ENCODE peak calls at places on chromosome 10, in four cellular contexts. P is SK-N-SH, R is GM12878, T is H1. V is an unnamed sample.

GRCh38 chr10:71294091-71294561 is 24.9 kb upstream of the SLC29A3 start:
- DNase-seq in P (no peak), R (no peak), T (no peak), V (no peak)

GRCh38 chr10:2262878-2263277 is 525.6 kb upstream of the ADARB2 start:
- DNase-seq in P (no peak), T (no peak), R (no peak), V (no peak)

GRCh38 chr10:37535459-37536246 is 321.8 kb downstream of the ZNF248 start:
- DNase-seq in T (no peak), R (no peak), P (no peak), V (peak)

GRCh38 chr10:12768156-12768731 is 233.3 kb downstream of the CCDC3 start:
- DNase-seq in R (no peak), T (no peak), P (no peak), V (no peak)

GRCh38 chr10:59135275-59135674 is 41.2 kb upstream of the PHYHIPL start:
- DNase-seq in R (no peak), T (no peak), P (no peak), V (peak)

GRCh38 chr10:4450169-4450568 is 375.8 kb upstream of the AKR1E2 start:
- DNase-seq in P (no peak), T (no peak), R (no peak), V (no peak)

GRCh38 chr10:17758200-17758599 is 6.2 kb downstream of the TMEM236 start:
- DNase-seq in P (no peak), R (no peak), T (no peak), V (no peak)

GRCh38 chr10:71220689-71221540 is 8.5 kb downstream of the UNC5B start:
- DNase-seq in R (no peak), P (no peak), T (no peak), V (no peak)

GRCh38 chr10:48195803-48196202 is 78.7 kb downstream of the FRMPD2 start:
- DNase-seq in T (no peak), R (no peak), P (no peak), V (no peak)
- TF ChIP-seq TCF12 in T (no peak), R (no peak), P (no peak), V (no peak)

DNA sequence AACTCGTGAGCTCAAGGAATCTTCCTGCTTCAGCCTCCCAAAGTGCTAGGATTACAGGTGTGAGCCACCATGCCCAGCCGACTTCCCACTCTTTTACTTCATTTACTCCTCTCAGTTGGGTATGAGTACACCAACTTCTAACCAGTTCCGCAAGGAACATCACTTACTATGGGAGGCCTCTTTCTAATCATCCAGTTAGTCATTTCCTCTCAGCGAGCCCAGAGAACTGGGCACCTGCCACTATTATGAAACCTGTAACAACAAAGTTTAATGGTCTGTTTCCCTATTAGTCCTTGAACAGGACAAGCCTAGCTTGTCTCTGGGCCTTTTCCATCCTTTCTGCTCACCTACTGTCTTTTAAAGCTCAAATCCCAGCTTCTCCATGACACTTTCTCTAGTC is 88.8 kb downstream of the DNMBP start:
- DNase-seq in R (no peak), T (no peak), P (no peak), V (no peak)
- TF ChIP-seq TCF12 in R (no peak), T (no peak), P (peak), V (no peak)

GRCh38 chr10:131814567-131815290 is 86.1 kb upstream of the PPP2R2D start:
- DNase-seq in T (no peak), R (no peak), P (no peak), V (peak)
- TF ChIP-seq TCF12 in T (no peak), R (no peak), P (no peak), V (no peak)

GRCh38 chr10:102175415-102175814 is 23.2 kb downstream of the NOLC1 start:
- DNase-seq in T (no peak), P (no peak), R (no peak), V (no peak)
- TF ChIP-seq TCF12 in T (no peak), P (no peak), R (no peak), V (no peak)

GRCh38 chr10:43781480-43782361 is 133.0 kb upstream of the ZNF32 start:
- DNase-seq in R (peak), T (no peak), P (peak), V (peak)
- TF ChIP-seq TCF12 in R (no peak), T (no peak), P (no peak), V (no peak)

GRCh38 chr10:68871105-68871711 is 29.9 kb upstream of the DDX50 start:
- DNase-seq in P (no peak), T (no peak), R (no peak), V (peak)

GRCh38 chr10:68871731-68872342 is 29.3 kb upstream of the DDX50 start:
- DNase-seq in T (no peak), R (no peak), P (peak), V (peak)

GRCh38 chr10:68870061-68870460 is 31.1 kb upstream of the DDX50 start:
- DNase-seq in T (no peak), P (no peak), R (no peak), V (no peak)

GRCh38 chr10:68869623-68870022 is 31.5 kb upstream of the DDX50 start:
- DNase-seq in P (no peak), T (no peak), R (no peak), V (no peak)

DNA sequence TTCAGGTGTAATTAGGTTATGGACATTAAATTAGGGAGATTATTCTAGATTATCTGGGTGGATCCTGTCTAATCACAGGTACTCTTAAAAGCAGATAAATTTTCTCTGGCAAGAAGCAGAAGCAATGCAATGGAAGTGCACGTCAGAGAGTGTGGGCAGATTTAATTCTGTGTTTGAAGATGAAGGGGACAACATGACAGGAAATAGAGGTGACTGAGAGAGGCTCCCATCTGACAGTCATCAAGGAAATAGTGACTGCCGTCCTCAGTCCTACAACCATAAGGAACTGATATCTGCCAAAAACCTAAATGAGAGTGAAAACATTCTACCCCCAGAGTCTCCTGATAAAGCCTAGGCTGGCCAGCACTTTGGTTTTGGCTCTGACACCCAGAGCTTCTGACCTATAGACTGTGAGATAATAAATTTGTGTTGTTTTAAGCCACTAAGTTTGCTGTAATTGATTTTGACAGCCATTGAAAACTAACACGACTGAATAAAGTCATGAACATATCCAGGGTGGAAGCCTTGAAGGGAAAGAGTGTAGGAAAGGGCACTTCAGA is 30.5 kb upstream of the DDX50 start:
- DNase-seq in T (no peak), P (no peak), R (no peak), V (no peak)
- TF ChIP-seq TCF12 in T (no peak), P (no peak), R (no peak), V (no peak)

DNA sequence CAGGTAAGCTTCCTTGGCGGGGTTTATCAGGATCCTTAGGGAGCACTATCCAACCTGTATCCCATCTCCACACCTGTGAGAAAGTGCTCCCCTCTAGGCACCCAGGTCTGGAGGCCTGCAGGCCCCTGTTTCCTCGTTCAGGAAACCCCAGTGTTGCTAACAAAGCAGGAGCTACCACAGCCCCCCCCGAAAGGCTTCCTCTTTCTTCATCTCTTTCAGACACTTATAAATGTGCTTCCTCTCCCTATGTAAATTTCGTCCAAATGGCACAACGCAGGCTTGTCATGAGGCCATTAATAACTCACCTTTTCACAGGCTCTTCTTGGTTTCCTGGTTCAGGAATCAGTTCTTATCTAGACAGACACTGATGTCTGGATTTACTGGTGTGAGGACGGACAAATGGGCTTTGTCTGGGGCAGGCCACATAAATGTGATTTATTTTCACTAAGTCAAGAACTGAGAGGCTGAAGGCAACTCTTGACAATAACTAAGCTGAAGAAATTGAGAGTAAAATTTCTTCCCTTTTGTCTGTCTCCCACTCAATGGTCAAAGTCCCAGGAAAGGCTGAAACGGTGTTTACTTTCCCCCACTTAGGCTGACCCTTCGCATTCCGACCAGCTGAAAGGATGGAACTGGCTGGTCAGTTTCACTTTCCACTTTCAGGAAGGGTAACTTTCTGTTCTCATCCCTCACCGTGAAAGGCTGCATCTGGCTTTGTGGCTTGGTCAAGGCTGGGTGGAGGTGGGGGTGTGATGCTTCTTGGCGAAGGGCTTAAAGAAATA is 46.8 kb downstream of the PIK3AP1 start:
- DNase-seq in R (peak), P (no peak), T (no peak), V (peak)
- TF ChIP-seq TCF12 in R (peak), P (no peak), T (no peak), V (no peak)

GRCh38 chr10:86331861-86332260 is 34.7 kb downstream of the GRID1 start:
- DNase-seq in P (no peak), T (no peak), R (no peak), V (no peak)

GRCh38 chr10:86333813-86334514 is 32.6 kb downstream of the GRID1 start:
- DNase-seq in T (no peak), P (no peak), R (no peak), V (no peak)

GRCh38 chr10:86329896-86330680 is 36.5 kb downstream of the GRID1 start:
- DNase-seq in R (no peak), P (no peak), T (no peak), V (no peak)

GRCh38 chr10:86329093-86329710 is 37.4 kb downstream of the GRID1 start:
- DNase-seq in R (no peak), T (no peak), P (peak), V (no peak)

GRCh38 chr10:86330778-86331763 is 35.5 kb downstream of the GRID1 start:
- DNase-seq in T (no peak), R (no peak), P (no peak), V (no peak)
- TF ChIP-seq TCF12 in T (no peak), R (no peak), P (no peak), V (no peak)

GRCh38 chr10:125859128-125859817 is 21.8 kb downstream of the DHX32 start:
- DNase-seq in P (no peak), R (no peak), T (no peak), V (no peak)

GRCh38 chr10:125857185-125857760 is 23.8 kb downstream of the DHX32 start:
- DNase-seq in T (no peak), P (no peak), R (no peak), V (no peak)
- TF ChIP-seq TCF12 in T (no peak), P (no peak), R (no peak), V (no peak)

DNA sequence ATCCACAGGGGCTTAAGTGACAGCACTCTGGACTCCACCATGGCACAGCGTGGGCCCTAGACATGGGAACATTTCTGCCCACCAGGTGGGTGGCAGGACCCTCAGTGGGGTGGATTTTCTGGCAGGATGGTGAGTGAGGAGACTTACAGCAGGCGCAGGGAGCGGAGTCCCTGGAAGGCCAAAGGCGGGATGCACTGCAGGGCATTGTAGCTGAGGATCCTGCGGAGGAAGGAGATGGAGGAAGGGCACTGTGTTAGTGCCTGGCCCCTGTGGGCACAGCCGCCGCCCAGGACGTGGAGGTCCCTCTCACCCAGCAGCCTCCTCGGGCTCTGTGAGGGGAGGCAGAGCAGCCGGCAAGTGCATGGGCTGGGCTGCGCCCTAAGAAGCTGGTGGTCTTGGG is 154.3 kb downstream of the SLIT1 start:
- DNase-seq in R (no peak), P (no peak), T (no peak), V (no peak)
- TF ChIP-seq TCF12 in R (no peak), P (no peak), T (no peak), V (no peak)

V was measured in HepG2.